ENCODE peak calls at places on chromosomes 4 and X, in nine cellular contexts. One of them, this sample, is unnamed.

GRCh38 chr4:78121338-78121904 is 64.3 kb downstream of the FRAS1 start:
- DNase-seq in PC-3: no peak
- DNase-seq in OCI-LY7: no peak
- DNase-seq in GM23248: no peak
- DNase-seq in HCT116: no peak
- DNase-seq in MM.1S: no peak
- DNase-seq in neural progenitor cell: no peak
- DNase-seq in SK-N-SH: no peak
- DNase-seq in hepatocyte: no peak
- DNase-seq in this sample: no peak

GRCh38 chrX:130539721-130540321 is 138.0 kb downstream of the RBMX2 start:
- DNase-seq in neural progenitor cell: peak
- DNase-seq in SK-N-SH: peak
- DNase-seq in hepatocyte: peak
- DNase-seq in GM23248: peak
- DNase-seq in OCI-LY7: peak
- DNase-seq in PC-3: peak
- DNase-seq in MM.1S: peak
- DNase-seq in HCT116: peak
- DNase-seq in this sample: peak

GRCh38 chrX:12894074-12894691 is 12.2 kb upstream of the TLR8 start:
- DNase-seq in PC-3: peak
- DNase-seq in MM.1S: peak
- DNase-seq in HCT116: peak
- DNase-seq in GM23248: peak
- DNase-seq in SK-N-SH: peak
- DNase-seq in hepatocyte: peak
- DNase-seq in OCI-LY7: peak
- DNase-seq in neural progenitor cell: peak
- DNase-seq in this sample: peak

GRCh38 chr4:142463195-142463594 is 382.9 kb downstream of the INPP4B start:
- DNase-seq in hepatocyte: no peak
- DNase-seq in MM.1S: no peak
- DNase-seq in neural progenitor cell: no peak
- DNase-seq in OCI-LY7: no peak
- DNase-seq in PC-3: no peak
- DNase-seq in GM23248: no peak
- DNase-seq in HCT116: no peak
- DNase-seq in SK-N-SH: no peak
- DNase-seq in this sample: no peak

GRCh38 chr4:56077676-56078075 is 128.9 kb downstream of the CEP135 start:
- DNase-seq in HCT116: no peak
- DNase-seq in neural progenitor cell: no peak
- DNase-seq in GM23248: no peak
- DNase-seq in MM.1S: no peak
- DNase-seq in OCI-LY7: no peak
- DNase-seq in hepatocyte: no peak
- DNase-seq in SK-N-SH: peak
- DNase-seq in PC-3: no peak
- DNase-seq in this sample: peak

GRCh38 chrX:15797707-15798106 is 7.4 kb downstream of the ZRSR2 start:
- DNase-seq in PC-3: no peak
- DNase-seq in HCT116: no peak
- DNase-seq in GM23248: no peak
- DNase-seq in hepatocyte: no peak
- DNase-seq in SK-N-SH: no peak
- DNase-seq in neural progenitor cell: no peak
- DNase-seq in OCI-LY7: no peak
- DNase-seq in MM.1S: no peak
- DNase-seq in this sample: no peak

GRCh38 chrX:31036895-31037294 is 34.9 kb downstream of the FTHL17 start:
- DNase-seq in OCI-LY7: peak
- DNase-seq in PC-3: peak
- DNase-seq in SK-N-SH: peak
- DNase-seq in hepatocyte: peak
- DNase-seq in neural progenitor cell: peak
- DNase-seq in MM.1S: peak
- DNase-seq in GM23248: peak
- DNase-seq in HCT116: peak
- DNase-seq in this sample: peak

GRCh38 chr4:48360966-48361470 is 19.7 kb downstream of the SLAIN2 start:
- DNase-seq in GM23248: peak
- DNase-seq in neural progenitor cell: no peak
- DNase-seq in PC-3: no peak
- DNase-seq in HCT116: no peak
- DNase-seq in SK-N-SH: no peak
- DNase-seq in OCI-LY7: no peak
- DNase-seq in MM.1S: no peak
- DNase-seq in hepatocyte: no peak
- DNase-seq in this sample: no peak

GRCh38 chr4:118989098-118990080 is 100.7 kb downstream of the SYNPO2 start:
- DNase-seq in HCT116: no peak
- DNase-seq in PC-3: peak
- DNase-seq in SK-N-SH: no peak
- DNase-seq in neural progenitor cell: no peak
- DNase-seq in hepatocyte: no peak
- DNase-seq in OCI-LY7: no peak
- DNase-seq in MM.1S: no peak
- DNase-seq in GM23248: peak
- DNase-seq in this sample: no peak

GRCh38 chr4:148182230-148182928 is 259.8 kb downstream of the NR3C2 start:
- DNase-seq in MM.1S: no peak
- DNase-seq in neural progenitor cell: no peak
- DNase-seq in GM23248: no peak
- DNase-seq in HCT116: no peak
- DNase-seq in PC-3: no peak
- DNase-seq in SK-N-SH: no peak
- DNase-seq in hepatocyte: no peak
- DNase-seq in OCI-LY7: no peak
- DNase-seq in this sample: no peak

GRCh38 chr4:182277402-182277801 is 34.2 kb downstream of the TENM3 start:
- DNase-seq in OCI-LY7: no peak
- DNase-seq in MM.1S: no peak
- DNase-seq in SK-N-SH: no peak
- DNase-seq in PC-3: no peak
- DNase-seq in GM23248: no peak
- DNase-seq in HCT116: no peak
- DNase-seq in hepatocyte: no peak
- DNase-seq in neural progenitor cell: no peak
- DNase-seq in this sample: no peak

GRCh38 chrX:12210196-12210815 is 72.0 kb downstream of the FRMPD4 start:
- DNase-seq in hepatocyte: no peak
- DNase-seq in OCI-LY7: no peak
- DNase-seq in SK-N-SH: no peak
- DNase-seq in MM.1S: no peak
- DNase-seq in HCT116: no peak
- DNase-seq in neural progenitor cell: no peak
- DNase-seq in GM23248: peak
- DNase-seq in PC-3: peak
- DNase-seq in this sample: no peak

GRCh38 chrX:100745806-100746537 is 14.1 kb upstream of the SYTL4 start:
- DNase-seq in PC-3: no peak
- DNase-seq in OCI-LY7: no peak
- DNase-seq in MM.1S: no peak
- DNase-seq in GM23248: no peak
- DNase-seq in hepatocyte: no peak
- DNase-seq in neural progenitor cell: peak
- DNase-seq in SK-N-SH: no peak
- DNase-seq in HCT116: no peak
- DNase-seq in this sample: no peak

GRCh38 chr4:93203708-93204107 is 624.8 kb upstream of the ATOH1 start:
- DNase-seq in MM.1S: no peak
- DNase-seq in hepatocyte: peak
- DNase-seq in PC-3: no peak
- DNase-seq in SK-N-SH: no peak
- DNase-seq in GM23248: peak
- DNase-seq in OCI-LY7: no peak
- DNase-seq in HCT116: peak
- DNase-seq in neural progenitor cell: peak
- DNase-seq in this sample: peak

GRCh38 chrX:13126785-13127184 is 82.4 kb upstream of the FAM9C start:
- DNase-seq in OCI-LY7: no peak
- DNase-seq in neural progenitor cell: no peak
- DNase-seq in PC-3: no peak
- DNase-seq in SK-N-SH: peak
- DNase-seq in GM23248: peak
- DNase-seq in HCT116: no peak
- DNase-seq in hepatocyte: peak
- DNase-seq in MM.1S: no peak
- DNase-seq in this sample: no peak

GRCh38 chr4:115279300-115279699 is 165.9 kb upstream of the NDST4 start:
- DNase-seq in neural progenitor cell: no peak
- DNase-seq in OCI-LY7: peak
- DNase-seq in hepatocyte: no peak
- DNase-seq in MM.1S: no peak
- DNase-seq in HCT116: no peak
- DNase-seq in SK-N-SH: no peak
- DNase-seq in PC-3: peak
- DNase-seq in GM23248: no peak
- DNase-seq in this sample: no peak
- TF ChIP-seq EZH2phosphoT487 in neural progenitor cell: no peak
- TF ChIP-seq EZH2phosphoT487 in OCI-LY7: no peak
- TF ChIP-seq EZH2phosphoT487 in hepatocyte: no peak
- TF ChIP-seq EZH2phosphoT487 in MM.1S: no peak
- TF ChIP-seq EZH2phosphoT487 in HCT116: no peak
- TF ChIP-seq EZH2phosphoT487 in SK-N-SH: no peak
- TF ChIP-seq EZH2phosphoT487 in PC-3: no peak
- TF ChIP-seq EZH2phosphoT487 in GM23248: no peak
- TF ChIP-seq EZH2phosphoT487 in this sample: no peak

DNA sequence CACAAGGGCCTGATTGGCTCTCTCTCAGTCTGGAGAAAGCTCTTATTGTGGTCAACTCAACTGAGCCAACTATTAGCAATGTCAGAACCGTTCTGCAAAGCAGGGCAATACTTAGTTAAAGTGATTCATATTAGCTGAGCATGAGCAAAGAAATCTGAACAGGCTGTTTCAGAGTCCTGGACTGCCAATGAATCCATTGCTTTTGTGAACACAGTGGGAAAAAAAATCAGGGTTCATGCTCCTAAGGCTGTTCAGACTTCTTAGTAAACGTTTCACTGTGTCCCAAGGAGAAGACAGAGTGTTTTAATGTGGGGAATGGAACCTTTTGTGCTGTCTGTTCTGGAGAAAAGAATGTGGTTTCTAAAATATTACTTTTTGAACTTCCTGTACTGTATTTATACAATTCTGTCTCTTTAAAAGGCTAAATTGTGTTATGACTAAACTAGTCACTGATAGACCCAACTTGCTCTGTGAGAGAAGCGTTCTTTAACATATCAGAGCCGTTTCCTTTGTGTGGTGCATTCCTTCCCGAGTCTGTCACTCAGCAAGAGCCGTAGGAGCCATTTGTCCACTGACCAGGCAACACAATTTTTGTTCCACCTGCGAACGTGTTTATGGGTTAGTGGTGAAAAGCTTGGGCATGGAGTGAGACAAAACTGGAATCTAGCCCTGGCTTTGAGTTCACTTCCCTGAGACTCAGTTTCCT is 366.1 kb downstream of the FBXO8 start:
- DNase-seq in SK-N-SH: no peak
- DNase-seq in GM23248: peak
- DNase-seq in hepatocyte: no peak
- DNase-seq in PC-3: no peak
- DNase-seq in MM.1S: no peak
- DNase-seq in neural progenitor cell: no peak
- DNase-seq in OCI-LY7: no peak
- DNase-seq in HCT116: no peak
- DNase-seq in this sample: peak
- TF ChIP-seq EZH2phosphoT487 in SK-N-SH: no peak
- TF ChIP-seq EZH2phosphoT487 in GM23248: no peak
- TF ChIP-seq EZH2phosphoT487 in hepatocyte: no peak
- TF ChIP-seq EZH2phosphoT487 in PC-3: no peak
- TF ChIP-seq EZH2phosphoT487 in MM.1S: no peak
- TF ChIP-seq EZH2phosphoT487 in neural progenitor cell: no peak
- TF ChIP-seq EZH2phosphoT487 in OCI-LY7: no peak
- TF ChIP-seq EZH2phosphoT487 in HCT116: no peak
- TF ChIP-seq EZH2phosphoT487 in this sample: no peak

DNA sequence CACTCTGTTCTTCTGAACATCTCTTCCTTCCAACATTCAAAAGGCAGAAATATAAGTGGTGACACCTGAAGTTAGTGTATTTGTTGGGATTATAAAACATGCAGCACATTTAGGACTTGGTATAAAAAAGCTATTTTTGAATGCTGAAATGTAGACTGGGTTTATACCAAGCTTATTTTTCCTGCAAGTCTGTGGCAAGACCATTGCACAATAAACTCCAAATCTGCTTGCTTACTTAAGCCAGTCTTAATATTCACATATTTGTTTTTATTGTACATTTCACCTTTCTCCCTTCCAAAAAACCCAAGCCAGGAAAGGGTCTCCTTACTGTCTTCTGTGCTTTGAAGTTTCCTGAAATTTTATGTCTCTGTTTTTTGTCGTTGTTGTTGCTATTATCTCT is 63.7 kb downstream of the FHIP1A start:
- DNase-seq in GM23248: peak
- DNase-seq in MM.1S: no peak
- DNase-seq in PC-3: no peak
- DNase-seq in SK-N-SH: no peak
- DNase-seq in neural progenitor cell: no peak
- DNase-seq in OCI-LY7: no peak
- DNase-seq in HCT116: no peak
- DNase-seq in hepatocyte: no peak
- DNase-seq in this sample: no peak
- TF ChIP-seq EZH2phosphoT487 in GM23248: no peak
- TF ChIP-seq EZH2phosphoT487 in MM.1S: no peak
- TF ChIP-seq EZH2phosphoT487 in PC-3: no peak
- TF ChIP-seq EZH2phosphoT487 in SK-N-SH: no peak
- TF ChIP-seq EZH2phosphoT487 in neural progenitor cell: no peak
- TF ChIP-seq EZH2phosphoT487 in OCI-LY7: no peak
- TF ChIP-seq EZH2phosphoT487 in HCT116: no peak
- TF ChIP-seq EZH2phosphoT487 in hepatocyte: no peak
- TF ChIP-seq EZH2phosphoT487 in this sample: no peak

DNA sequence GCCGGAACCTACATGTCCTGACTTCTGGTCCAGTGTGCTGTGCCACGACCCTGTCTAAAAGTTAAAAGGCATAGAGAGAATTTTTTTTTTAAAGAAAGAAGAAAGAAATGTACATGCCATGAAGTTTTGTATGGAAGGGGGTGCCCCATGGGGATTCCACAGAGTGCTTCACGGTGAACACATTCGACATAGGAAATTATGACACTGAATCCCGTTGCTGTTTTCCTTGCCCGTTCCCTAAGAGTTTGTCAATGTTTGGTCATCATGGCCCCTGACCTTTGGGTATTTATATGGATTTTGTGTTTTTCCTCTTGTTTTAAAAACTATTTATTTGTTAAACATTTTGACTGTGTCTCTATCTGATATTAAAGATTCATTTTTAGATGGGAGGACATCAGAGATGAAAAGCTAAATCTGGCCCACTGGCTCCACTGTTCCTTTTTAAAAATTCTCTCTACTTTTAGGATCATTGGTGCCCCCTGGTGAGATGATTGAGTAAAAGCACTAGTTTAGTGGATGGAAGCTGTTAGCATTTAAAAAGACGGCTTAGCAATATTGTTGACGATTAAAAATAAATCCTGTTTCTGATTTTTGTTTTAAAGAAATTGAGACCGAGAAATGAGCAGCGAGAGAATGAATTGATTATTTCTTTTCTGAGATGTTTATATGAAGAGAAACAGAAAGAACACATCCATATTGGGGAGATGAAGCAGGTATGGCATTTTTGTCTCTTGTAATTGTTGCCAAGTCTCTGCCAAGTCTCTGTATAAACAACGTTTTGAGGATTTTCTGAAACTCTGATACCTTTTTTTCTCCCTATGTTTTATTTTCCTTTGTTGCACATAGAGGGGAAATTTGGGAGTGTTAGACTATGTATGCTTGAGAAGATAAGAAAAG is 75.0 kb downstream of the PTTG2 start:
- DNase-seq in SK-N-SH: peak
- DNase-seq in neural progenitor cell: peak
- DNase-seq in MM.1S: peak
- DNase-seq in hepatocyte: peak
- DNase-seq in GM23248: peak
- DNase-seq in HCT116: peak
- DNase-seq in PC-3: peak
- DNase-seq in OCI-LY7: peak
- DNase-seq in this sample: peak
- TF ChIP-seq EZH2phosphoT487 in SK-N-SH: no peak
- TF ChIP-seq EZH2phosphoT487 in neural progenitor cell: no peak
- TF ChIP-seq EZH2phosphoT487 in MM.1S: no peak
- TF ChIP-seq EZH2phosphoT487 in hepatocyte: no peak
- TF ChIP-seq EZH2phosphoT487 in GM23248: no peak
- TF ChIP-seq EZH2phosphoT487 in HCT116: no peak
- TF ChIP-seq EZH2phosphoT487 in PC-3: no peak
- TF ChIP-seq EZH2phosphoT487 in OCI-LY7: no peak
- TF ChIP-seq EZH2phosphoT487 in this sample: no peak

This sample was measured in GM23338.